ENCODE peak calls at places on chromosome 19, in eight cellular contexts. One of them, this sample, is unnamed.

GRCh38 chr19:42099336-42099925 is 23.5 kb downstream of the ZNF574 start:
- DNase-seq in LoVo: no peak
- DNase-seq in 8988T: no peak
- DNase-seq in neural progenitor cell: no peak
- DNase-seq in AG10803: no peak
- DNase-seq in mucosa of descending colon: no peak
- DNase-seq in ascending aorta: no peak
- DNase-seq in ecto neural progenitor cell: no peak
- DNase-seq in this sample: no peak

GRCh38 chr19:45125975-45126493 is 33.1 kb downstream of the PPP1R37 start:
- DNase-seq in 8988T: no peak
- DNase-seq in ascending aorta: no peak
- DNase-seq in ecto neural progenitor cell: peak
- DNase-seq in neural progenitor cell: peak
- DNase-seq in LoVo: peak
- DNase-seq in AG10803: peak
- DNase-seq in mucosa of descending colon: peak
- DNase-seq in this sample: no peak

GRCh38 chr19:9128171-9128570 is 1.4 kb upstream of the OR7G3 start:
- DNase-seq in AG10803: no peak
- DNase-seq in ecto neural progenitor cell: no peak
- DNase-seq in ascending aorta: no peak
- DNase-seq in mucosa of descending colon: no peak
- DNase-seq in neural progenitor cell: no peak
- DNase-seq in LoVo: peak
- DNase-seq in 8988T: peak
- DNase-seq in this sample: no peak

GRCh38 chr19:20079487-20079886 is 1.7 kb downstream of the ZNF90 start:
- DNase-seq in ecto neural progenitor cell: no peak
- DNase-seq in AG10803: no peak
- DNase-seq in neural progenitor cell: peak
- DNase-seq in 8988T: no peak
- DNase-seq in LoVo: no peak
- DNase-seq in mucosa of descending colon: peak
- DNase-seq in ascending aorta: no peak
- DNase-seq in this sample: no peak

GRCh38 chr19:10701955-10702307 is 692 bp downstream of the QTRT1 start:
- DNase-seq in ascending aorta: no peak
- DNase-seq in mucosa of descending colon: peak
- DNase-seq in LoVo: no peak
- DNase-seq in AG10803: no peak
- DNase-seq in ecto neural progenitor cell: peak
- DNase-seq in 8988T: no peak
- DNase-seq in neural progenitor cell: peak
- DNase-seq in this sample: no peak

GRCh38 chr19:31538879-31539278 is 189.6 kb upstream of the TSHZ3 start:
- DNase-seq in 8988T: no peak
- DNase-seq in ecto neural progenitor cell: peak
- DNase-seq in neural progenitor cell: no peak
- DNase-seq in mucosa of descending colon: no peak
- DNase-seq in AG10803: no peak
- DNase-seq in ascending aorta: no peak
- DNase-seq in LoVo: no peak
- DNase-seq in this sample: no peak

GRCh38 chr19:48283908-48284307 is 14.0 kb downstream of the ZNF114 start:
- DNase-seq in 8988T: no peak
- DNase-seq in mucosa of descending colon: no peak
- DNase-seq in ecto neural progenitor cell: no peak
- DNase-seq in ascending aorta: no peak
- DNase-seq in LoVo: no peak
- DNase-seq in AG10803: peak
- DNase-seq in neural progenitor cell: no peak
- DNase-seq in this sample: no peak

GRCh38 chr19:55492362-55492944 is 4.2 kb downstream of the SSC5D start:
- DNase-seq in AG10803: no peak
- DNase-seq in ecto neural progenitor cell: no peak
- DNase-seq in ascending aorta: no peak
- DNase-seq in mucosa of descending colon: no peak
- DNase-seq in neural progenitor cell: no peak
- DNase-seq in LoVo: no peak
- DNase-seq in 8988T: no peak
- DNase-seq in this sample: no peak

GRCh38 chr19:7083076-7083956 is 13.8 kb downstream of the ZNF557 start:
- DNase-seq in ecto neural progenitor cell: no peak
- DNase-seq in 8988T: no peak
- DNase-seq in LoVo: no peak
- DNase-seq in mucosa of descending colon: no peak
- DNase-seq in neural progenitor cell: no peak
- DNase-seq in ascending aorta: no peak
- DNase-seq in AG10803: peak
- DNase-seq in this sample: no peak

GRCh38 chr19:54109651-54110050 is 5.8 kb downstream of the TFPT start:
- DNase-seq in AG10803: no peak
- DNase-seq in neural progenitor cell: no peak
- DNase-seq in ecto neural progenitor cell: no peak
- DNase-seq in 8988T: no peak
- DNase-seq in ascending aorta: no peak
- DNase-seq in mucosa of descending colon: no peak
- DNase-seq in LoVo: no peak
- DNase-seq in this sample: no peak

GRCh38 chr19:871446-872265 is 12.2 kb downstream of the CFD start:
- DNase-seq in mucosa of descending colon: peak
- DNase-seq in neural progenitor cell: peak
- DNase-seq in ecto neural progenitor cell: no peak
- DNase-seq in 8988T: no peak
- DNase-seq in LoVo: no peak
- DNase-seq in AG10803: no peak
- DNase-seq in ascending aorta: no peak
- DNase-seq in this sample: no peak

GRCh38 chr19:30856786-30857185 is 484.6 kb downstream of the ZNF536 start:
- DNase-seq in mucosa of descending colon: no peak
- DNase-seq in LoVo: no peak
- DNase-seq in ecto neural progenitor cell: peak
- DNase-seq in ascending aorta: no peak
- DNase-seq in 8988T: no peak
- DNase-seq in AG10803: no peak
- DNase-seq in neural progenitor cell: no peak
- DNase-seq in this sample: no peak

GRCh38 chr19:18029617-18030338 is 21.8 kb downstream of the ARRDC2 start:
- DNase-seq in ecto neural progenitor cell: no peak
- DNase-seq in neural progenitor cell: no peak
- DNase-seq in ascending aorta: no peak
- DNase-seq in LoVo: peak
- DNase-seq in AG10803: peak
- DNase-seq in 8988T: no peak
- DNase-seq in mucosa of descending colon: peak
- DNase-seq in this sample: no peak

GRCh38 chr19:18231775-18232174 is 5.5 kb upstream of the PDE4C start:
- DNase-seq in ecto neural progenitor cell: no peak
- DNase-seq in neural progenitor cell: no peak
- DNase-seq in 8988T: no peak
- DNase-seq in mucosa of descending colon: no peak
- DNase-seq in AG10803: no peak
- DNase-seq in ascending aorta: no peak
- DNase-seq in LoVo: no peak
- DNase-seq in this sample: no peak

GRCh38 chr19:52694921-52695320 is 39.9 kb downstream of the ZNF611 start:
- DNase-seq in ascending aorta: no peak
- DNase-seq in mucosa of descending colon: no peak
- DNase-seq in LoVo: no peak
- DNase-seq in AG10803: no peak
- DNase-seq in neural progenitor cell: no peak
- DNase-seq in 8988T: no peak
- DNase-seq in ecto neural progenitor cell: no peak
- DNase-seq in this sample: no peak

GRCh38 chr19:29941828-29942403 is at the start of gene URI1:
- DNase-seq in AG10803: peak
- DNase-seq in LoVo: peak
- DNase-seq in ecto neural progenitor cell: peak
- DNase-seq in ascending aorta: peak
- DNase-seq in neural progenitor cell: peak
- DNase-seq in mucosa of descending colon: peak
- DNase-seq in 8988T: peak
- DNase-seq in this sample: peak

GRCh38 chr19:39390460-39390758 is 497 bp downstream of the PAF1 start:
- DNase-seq in 8988T: no peak
- DNase-seq in ascending aorta: no peak
- DNase-seq in mucosa of descending colon: no peak
- DNase-seq in AG10803: no peak
- DNase-seq in LoVo: peak
- DNase-seq in neural progenitor cell: no peak
- DNase-seq in ecto neural progenitor cell: no peak
- DNase-seq in this sample: no peak

GRCh38 chr19:51473009-51473707 is 5.2 kb upstream of the CEACAM18 start:
- DNase-seq in neural progenitor cell: peak
- DNase-seq in ecto neural progenitor cell: peak
- DNase-seq in AG10803: peak
- DNase-seq in mucosa of descending colon: peak
- DNase-seq in LoVo: peak
- DNase-seq in 8988T: peak
- DNase-seq in ascending aorta: peak
- DNase-seq in this sample: peak

GRCh38 chr19:5536337-5536894 is 31.3 kb downstream of the TINCR start:
- DNase-seq in LoVo: no peak
- DNase-seq in ecto neural progenitor cell: peak
- DNase-seq in AG10803: peak
- DNase-seq in 8988T: no peak
- DNase-seq in mucosa of descending colon: peak
- DNase-seq in neural progenitor cell: peak
- DNase-seq in ascending aorta: no peak
- DNase-seq in this sample: no peak

GRCh38 chr19:51089786-51090185 is 7.1 kb upstream of the KLK14 start:
- DNase-seq in ecto neural progenitor cell: no peak
- DNase-seq in 8988T: no peak
- DNase-seq in ascending aorta: no peak
- DNase-seq in mucosa of descending colon: no peak
- DNase-seq in LoVo: no peak
- DNase-seq in neural progenitor cell: no peak
- DNase-seq in AG10803: no peak
- DNase-seq in this sample: no peak

GRCh38 chr19:11560404-11560988 is 1.5 kb upstream of the ELOF1 start:
- DNase-seq in ascending aorta: no peak
- DNase-seq in AG10803: peak
- DNase-seq in 8988T: no peak
- DNase-seq in neural progenitor cell: peak
- DNase-seq in mucosa of descending colon: no peak
- DNase-seq in ecto neural progenitor cell: peak
- DNase-seq in LoVo: peak
- DNase-seq in this sample: peak

GRCh38 chr19:15875075-15875474 is 22.8 kb downstream of the CYP4F2 start:
- DNase-seq in neural progenitor cell: no peak
- DNase-seq in 8988T: no peak
- DNase-seq in mucosa of descending colon: no peak
- DNase-seq in LoVo: no peak
- DNase-seq in ecto neural progenitor cell: no peak
- DNase-seq in ascending aorta: peak
- DNase-seq in AG10803: no peak
- DNase-seq in this sample: no peak